ENCODE peak calls at places on chromosome 13, in six cellular contexts. L, T, S, F, Y and G are unnamed samples. For H3K9me3, the result is how much of the 10 kb centered on the place peaks cover.

GRCh38 chr13:87287721-87288120 is 383.4 kb upstream of the SLITRK5 start:
- DNase-seq in T (no peak), L (no peak), S (no peak), Y (no peak), F (no peak), G (no peak)

GRCh38 chr13:99979453-99980200 is 2.0 kb upstream of the ZIC2 start:
- DNase-seq in F (no peak), L (no peak), T (no peak), Y (no peak), S (peak), G (no peak)

GRCh38 chr13:69474286-69474685 is 633.3 kb upstream of the ATXN8OS start:
- DNase-seq in S (no peak), F (no peak), Y (no peak), T (no peak), L (no peak), G (no peak)

GRCh38 chr13:66391322-66391721 is 838.8 kb downstream of the PCDH9 start:
- DNase-seq in F (no peak), T (no peak), L (no peak), Y (no peak), S (no peak), G (no peak)

GRCh38 chr13:20006206-20006605 is 47.7 kb downstream of the ZMYM2 start:
- DNase-seq in S (no peak), T (no peak), L (no peak), F (peak), Y (no peak), G (no peak)

GRCh38 chr13:24719139-24719538 is 38.9 kb downstream of the ATP12A start:
- DNase-seq in Y (no peak), S (no peak), F (no peak), T (no peak), L (no peak), G (no peak)

GRCh38 chr13:95641291-95641811 is 3.2 kb downstream of the DZIP1 start:
- DNase-seq in T (no peak), S (peak), Y (no peak), F (peak), L (peak), G (no peak)

GRCh38 chr13:110559429-110559943 is 2.0 kb downstream of the RAB20 start:
- DNase-seq in Y (no peak), F (peak), L (peak), T (no peak), S (peak), G (no peak)

GRCh38 chr13:40809471-40809870 is 20.1 kb downstream of the SLC25A15 start:
- DNase-seq in Y (no peak), F (no peak), L (no peak), T (no peak), S (no peak), G (no peak)

GRCh38 chr13:101211261-101211660 is 205.0 kb downstream of the NALCN start:
- DNase-seq in T (no peak), S (no peak), L (no peak), Y (no peak), F (peak), G (no peak)

GRCh38 chr13:71602327-71602726 is 264.7 kb downstream of the DACH1 start:
- DNase-seq in L (no peak), Y (no peak), F (no peak), S (no peak), T (no peak), G (no peak)

GRCh38 chr13:30366083-30366482 is 56.2 kb upstream of the UBE2L5 start:
- DNase-seq in Y (no peak), S (no peak), F (no peak), T (no peak), L (no peak), G (no peak)

GRCh38 chr13:35179494-35179893 is 237.4 kb downstream of the NBEA start:
- DNase-seq in Y (no peak), L (no peak), T (no peak), S (no peak), F (no peak), G (no peak)

GRCh38 chr13:94073006-94073744 is 406.3 kb downstream of the DCT start:
- DNase-seq in Y (no peak), S (no peak), T (no peak), F (peak), L (no peak), G (no peak)

GRCh38 chr13:46134494-46134893 is 29.7 kb upstream of the CPB2 start:
- DNase-seq in F (no peak), L (no peak), Y (no peak), T (no peak), S (no peak), G (no peak)

GRCh38 chr13:33191425-33192221 is 93.9 kb downstream of the STARD13 start:
- DNase-seq in Y (no peak), T (no peak), L (no peak), F (peak), S (no peak), G (no peak)

GRCh38 chr13:33662392-33662791 is 155.6 kb upstream of the RFC3 start:
- DNase-seq in L (no peak), Y (no peak), S (no peak), T (no peak), F (no peak), G (no peak)

GRCh38 chr13:110265682-110266430 is 41.1 kb downstream of the COL4A1 start:
- DNase-seq in L (peak), S (no peak), Y (peak), T (peak), F (no peak), G (peak)

GRCh38 chr13:73000027-73000674 is 58.7 kb upstream of the KLF5 start:
- DNase-seq in T (no peak), Y (no peak), S (peak), F (peak), L (no peak), G (no peak)

GRCh38 chr13:42720116-42720857 is 61.1 kb upstream of the FAM216B start:
- DNase-seq in T (no peak), S (peak), F (peak), Y (no peak), L (no peak), G (no peak)

GRCh38 chr13:19862511-19863313 is 737 bp downstream of the ZMYM5 start:
- DNase-seq in F (peak), S (peak), T (peak), L (peak), Y (peak), G (peak)

GRCh38 chr13:36363464-36363863 is 17.3 kb upstream of the SPART start:
- DNase-seq in T (no peak), S (no peak), L (no peak), Y (no peak), F (no peak), G (no peak)

GRCh38 chr13:29810898-29811297 is 39.5 kb downstream of the UBL3 start:
- DNase-seq in Y (no peak), L (no peak), T (no peak), F (no peak), S (no peak), G (no peak)

GRCh38 chr13:28528848-28529247 is 33.9 kb upstream of the FLT1 start:
- DNase-seq in S (no peak), L (no peak), Y (no peak), F (no peak), T (no peak), G (no peak)

DNA sequence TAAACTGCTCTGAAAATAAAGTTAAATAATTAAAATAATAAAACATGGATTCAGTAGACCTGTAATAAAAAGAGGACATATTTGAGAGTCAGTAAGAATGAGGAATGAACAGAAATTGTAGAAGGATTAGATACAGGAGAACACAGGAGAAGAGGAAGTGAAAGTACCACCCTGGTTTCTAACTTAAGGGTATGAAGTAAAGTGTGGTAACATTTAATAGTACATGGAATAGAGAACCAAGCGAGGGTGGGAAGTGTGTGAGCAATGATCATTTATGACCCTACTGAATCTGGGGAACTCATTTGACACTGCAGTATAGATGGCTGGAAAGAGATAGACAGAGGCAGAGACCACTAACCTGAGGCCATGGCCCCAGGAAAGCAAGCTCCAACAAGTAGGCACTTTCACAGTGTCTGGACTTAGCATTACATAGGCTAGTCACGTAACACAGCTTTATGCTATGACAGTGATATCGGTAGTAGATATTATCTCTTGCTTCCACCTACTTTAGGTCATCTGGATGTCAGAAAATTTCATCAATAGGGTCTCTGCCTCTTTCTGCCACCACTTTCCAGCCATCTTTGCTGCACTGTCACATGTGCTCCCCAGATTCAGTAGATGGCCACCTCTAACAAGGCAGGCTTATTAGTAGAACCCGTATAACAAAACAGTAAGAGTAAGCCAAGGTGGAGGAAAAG is 633.9 kb upstream of the MIR17HG start:
- DNase-seq in T (no peak), F (no peak), S (no peak), L (no peak), Y (no peak), G (no peak)
- H3K4me3 ChIP-seq in T (no peak), F (no peak), S (no peak), L (no peak), Y (no peak), G (no peak)

DNA sequence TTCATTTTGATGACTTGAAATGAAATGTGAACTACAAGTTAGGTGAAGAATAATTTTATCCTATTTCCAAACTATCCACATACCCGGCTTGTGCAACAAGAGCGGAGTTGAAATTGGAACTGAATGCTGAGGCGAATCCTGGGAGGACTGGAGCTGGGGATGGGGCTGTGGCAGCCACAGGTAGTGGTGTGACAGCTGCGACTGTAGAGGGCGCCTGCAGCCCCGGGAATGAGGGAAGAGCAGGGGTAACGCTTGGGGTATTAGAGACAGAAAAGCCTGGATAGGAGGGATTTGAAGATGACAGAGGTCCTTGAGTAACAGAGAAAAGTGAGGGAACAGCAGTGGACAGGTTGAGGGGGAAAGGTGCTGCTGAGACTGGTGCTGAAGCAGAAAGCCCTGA is 22.0 kb upstream of the STOML3 start:
- DNase-seq in S (no peak), T (no peak), F (no peak), Y (no peak), L (no peak), G (no peak)
- TF ChIP-seq CTCF in S (no peak), T (no peak), F (peak), Y (no peak), L (no peak), G (no peak)

GRCh38 chr13:112341446-112341845 is 34.7 kb upstream of the SPACA7 start:
- DNase-seq in L (no peak), Y (no peak), S (no peak), T (no peak), F (no peak), G (no peak)

GRCh38 chr13:112341976-112342735 is 34.0 kb upstream of the SPACA7 start:
- DNase-seq in Y (no peak), L (no peak), T (no peak), S (no peak), F (no peak), G (no peak)

GRCh38 chr13:112342841-112343361 is 33.3 kb upstream of the SPACA7 start:
- DNase-seq in Y (no peak), S (no peak), F (no peak), L (no peak), T (no peak), G (no peak)

GRCh38 chr13:112345826-112346172 is 30.4 kb upstream of the SPACA7 start:
- DNase-seq in L (no peak), F (no peak), Y (no peak), S (no peak), T (no peak), G (no peak)

GRCh38 chr13:112343591-112343990 is 32.6 kb upstream of the SPACA7 start:
- DNase-seq in Y (no peak), S (no peak), T (no peak), L (no peak), F (no peak), G (no peak)
- H3K9me3 ChIP-seq in Y (under half), S (under half), T (under half), L (under half), F (under half), G (under half)

DNA sequence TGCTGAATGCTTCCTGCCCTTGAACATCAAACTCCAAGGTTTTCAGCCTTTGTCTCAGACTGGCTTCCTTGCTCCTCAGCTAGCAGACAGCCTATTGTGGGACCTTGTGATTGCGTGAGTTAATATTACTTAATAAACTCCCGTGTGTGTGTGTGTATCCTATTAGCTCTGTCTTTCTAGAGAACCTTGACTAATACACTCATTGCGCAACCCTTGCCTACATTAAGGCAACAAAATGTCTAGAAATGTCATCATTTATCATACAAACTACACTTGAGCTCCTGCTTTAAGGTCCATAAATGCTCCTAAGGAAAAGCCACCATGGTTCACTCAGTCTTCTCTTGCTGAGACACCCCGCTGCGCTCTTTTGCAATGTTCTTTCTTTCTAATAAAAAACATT is 2861.0 kb downstream of the PCDH9 start:
- DNase-seq in S (no peak), L (no peak), F (peak), Y (no peak), T (no peak), G (no peak)
- H3K4me3 ChIP-seq in S (no peak), L (no peak), F (no peak), Y (no peak), T (no peak), G (no peak)